ENCODE peak calls at places on chromosomes 6 and 20, in eight cellular contexts. F is naive thymus-derived CD8-positive, alpha-beta T cell; L is activated CD4-positive, CD25-positive, alpha-beta regulatory T cell; Z is H54; G is GM04504; X is CD14-positive monocyte; Q is left kidney; C is SHP77. T is an unnamed sample.

GRCh38 chr6:34894693-34895092 is 5.6 kb downstream of the ANKS1A start:
- DNase-seq in F (no peak), L (no peak), Z (no peak), G (no peak), X (no peak), Q (no peak), C (no peak), T (no peak)

GRCh38 chr6:6696867-6697531 is 108.5 kb downstream of the LY86 start:
- DNase-seq in F (no peak), L (no peak), Z (peak; percentile 50), G (no peak), X (peak; percentile 66), Q (peak; percentile 93), C (peak; percentile 65), T (no peak)

GRCh38 chr6:106536863-106537262 is 92.4 kb downstream of the RTN4IP1 start:
- DNase-seq in F (no peak), L (no peak), Z (no peak), G (no peak), X (no peak), Q (no peak), C (no peak), T (no peak)

GRCh38 chr20:19176483-19176882 is 36.0 kb upstream of the SLC24A3 start:
- DNase-seq in F (no peak), L (no peak), Z (no peak), G (no peak), X (no peak), Q (no peak), C (no peak), T (no peak)

GRCh38 chr6:39128106-39128505 is 13.1 kb upstream of the SAYSD1 start:
- DNase-seq in F (no peak), L (no peak), Z (no peak), G (no peak), X (no peak), Q (no peak), C (no peak), T (no peak)

GRCh38 chr20:34581341-34582189 is 23.0 kb downstream of the MAP1LC3A start:
- DNase-seq in F (no peak), L (no peak), Z (no peak), G (peak; percentile 58), X (no peak), Q (peak; percentile 28), C (no peak), T (no peak)

GRCh38 chr6:162621246-162621645 is 106.3 kb downstream of the PRKN start:
- DNase-seq in F (no peak), L (no peak), Z (peak; percentile 11), G (no peak), X (no peak), Q (peak; percentile 70), C (no peak), T (no peak)

GRCh38 chr6:56046576-56046975 is 171.2 kb upstream of the BMP5 start:
- DNase-seq in F (no peak), L (no peak), Z (peak; percentile 17), G (peak; percentile 50), X (peak; percentile 67), Q (no peak), C (no peak), T (no peak)

GRCh38 chr6:89679215-89680120 is 40.9 kb upstream of the LYRM2 start:
- DNase-seq in F (no peak), L (no peak), Z (no peak), G (no peak), X (no peak), Q (no peak), C (no peak), T (no peak)

GRCh38 chr20:6029538-6029937 is 24.3 kb downstream of the LRRN4 start:
- DNase-seq in F (no peak), L (no peak), Z (no peak), G (no peak), X (no peak), Q (no peak), C (no peak), T (no peak)

GRCh38 chr20:56393133-56393472 is 658 bp downstream of the CSTF1 start:
- DNase-seq in F (no peak), L (no peak), Z (no peak), G (no peak), X (no peak), Q (peak; percentile 5), C (no peak), T (peak; percentile 58)

GRCh38 chr20:32509639-32510066 is 75.5 kb downstream of the NOL4L start:
- DNase-seq in F (peak; percentile 71), L (no peak), Z (no peak), G (no peak), X (no peak), Q (peak; percentile 77), C (no peak), T (peak; percentile 80)

GRCh38 chr20:17533396-17533795 is 2.2 kb upstream of the BFSP1 start:
- DNase-seq in F (no peak), L (no peak), Z (no peak), G (no peak), X (no peak), Q (peak; percentile 55), C (peak; percentile 58), T (peak; percentile 9)

GRCh38 chr20:2599265-2600060 is 53.0 kb upstream of the NOP56 start:
- DNase-seq in F (no peak), L (no peak), Z (no peak), G (no peak), X (no peak), Q (peak; percentile 87), C (no peak), T (no peak)

GRCh38 chr6:10138917-10139316 is 276.0 kb downstream of the TFAP2A start:
- DNase-seq in F (no peak), L (no peak), Z (no peak), G (no peak), X (no peak), Q (no peak), C (no peak), T (no peak)

GRCh38 chr20:49872056-49872455 is 43.3 kb downstream of the SPATA2 start:
- DNase-seq in F (no peak), L (no peak), Z (no peak), G (no peak), X (no peak), Q (no peak), C (no peak), T (no peak)

GRCh38 chr6:33927551-33927950 is 123.7 kb upstream of the MLN start:
- DNase-seq in F (no peak), L (no peak), Z (peak; percentile 46), G (peak; percentile 71), X (no peak), Q (no peak), C (no peak), T (no peak)

GRCh38 chr6:21506126-21506525 is 87.4 kb upstream of the SOX4 start:
- DNase-seq in F (no peak), L (no peak), Z (no peak), G (no peak), X (no peak), Q (no peak), C (no peak), T (no peak)

GRCh38 chr20:504632-505075 is 38.9 kb downstream of the CSNK2A1 start:
- DNase-seq in F (no peak), L (no peak), Z (no peak), G (no peak), X (no peak), Q (no peak), C (no peak), T (no peak)